ENCODE peak calls at places on chromosomes 13 and 19, in four cellular contexts. G is psoas muscle; A is naive thymus-derived CD4-positive, alpha-beta T cell; S is aorta. Y is an unnamed sample.

GRCh38 chr13:95603887-95604533 is 40.5 kb downstream of the DZIP1 start:
- DNase-seq in S (no peak), A (no peak), G (no peak), Y (peak; percentile 21)

GRCh38 chr13:81987677-81988357 is 1646.9 kb upstream of the SPRY2 start:
- DNase-seq in S (no peak), A (no peak), G (no peak), Y (no peak)

GRCh38 chr13:101579291-101579802 is 126.9 kb downstream of the ITGBL1 start:
- DNase-seq in A (no peak), S (no peak), G (no peak), Y (no peak)

GRCh38 chr13:23469901-23470525 is 36.5 kb upstream of the SACS start:
- DNase-seq in A (no peak), G (no peak), S (no peak), Y (no peak)

GRCh38 chr13:45396548-45397095 is 21.6 kb downstream of the SLC25A30 start:
- DNase-seq in S (no peak), A (peak; percentile 28), G (no peak), Y (no peak)

GRCh38 chr13:68506888-68507551 is 1276.9 kb upstream of the PCDH9 start:
- DNase-seq in A (no peak), S (no peak), G (no peak), Y (no peak)

GRCh38 chr19:35903550-35904179 is 1.3 kb downstream of the HCST start:
- DNase-seq in S (peak; percentile 93), G (peak; percentile 69), A (peak; percentile 89), Y (peak; percentile 73)

GRCh38 chr19:3401004-3401768 is 34.8 kb downstream of the NFIC start:
- DNase-seq in G (no peak), S (no peak), A (no peak), Y (no peak)

GRCh38 chr13:53090507-53090906 is 61.9 kb downstream of the OLFM4 start:
- DNase-seq in A (no peak), S (no peak), G (no peak), Y (no peak)

GRCh38 chr13:102401305-102401704 is 543 bp downstream of the FGF14 start:
- DNase-seq in G (no peak), S (no peak), A (no peak), Y (no peak)

GRCh38 chr19:18520848-18521691 is 800 bp downstream of the ELL start:
- DNase-seq in G (peak; percentile 53), S (peak; percentile 68), A (no peak), Y (no peak)

GRCh38 chr13:36709136-36709895 is 35.5 kb downstream of the SERTM1 start:
- DNase-seq in G (no peak), A (no peak), S (no peak), Y (no peak)

GRCh38 chr19:3224346-3225325 is at the start of gene CELF5:
- DNase-seq in A (peak; percentile 72), S (no peak), G (peak; percentile 54), Y (peak; percentile 51)

GRCh38 chr19:54518844-54519243 is 16.2 kb downstream of the LAIR2 start:
- DNase-seq in S (no peak), G (no peak), A (no peak), Y (no peak)

GRCh38 chr13:81078048-81078447 is 737.1 kb upstream of the SPRY2 start:
- DNase-seq in G (no peak), A (no peak), S (no peak), Y (no peak)

GRCh38 chr19:15992014-15992413 is 43.2 kb downstream of the OR10H4 start:
- DNase-seq in G (no peak), S (no peak), A (no peak), Y (no peak)

GRCh38 chr19:897442-898039 is 4.3 kb downstream of the RNU6-9 start:
- DNase-seq in G (peak; percentile 11), A (no peak), S (no peak), Y (no peak)

GRCh38 chr19:30078381-30078910 is 136.4 kb downstream of the URI1 start:
- DNase-seq in G (no peak), S (no peak), A (no peak), Y (no peak)

GRCh38 chr13:102400619-102401125 is 1.2 kb downstream of the FGF14 start:
- DNase-seq in A (no peak), S (peak; percentile 51), G (peak; percentile 29), Y (peak; percentile 21)

GRCh38 chr13:46340631-46341111 is 46.4 kb downstream of the RUBCNL start:
- DNase-seq in G (no peak), A (no peak), S (no peak), Y (no peak)

GRCh38 chr13:86445584-86446140 is 646.4 kb upstream of the SLITRK6 start:
- DNase-seq in A (no peak), G (no peak), S (no peak), Y (no peak)

GRCh38 chr19:51131780-51132680 is 7.3 kb downstream of the SIGLEC9 start:
- DNase-seq in A (peak; percentile 52), S (peak; percentile 82), G (no peak), Y (no peak)

GRCh38 chr13:95275322-95276118 is 25.7 kb downstream of the ABCC4 start:
- DNase-seq in A (no peak), S (no peak), G (no peak), Y (no peak)

GRCh38 chr13:96935971-96936370 is 58.3 kb downstream of the OXGR1 start:
- DNase-seq in S (no peak), A (no peak), G (no peak), Y (no peak)

GRCh38 chr13:102597029-102598015 is 536 bp downstream of the TPP2 start:
- DNase-seq in A (peak; percentile 36), G (peak; percentile 40), S (peak; percentile 63), Y (no peak)

GRCh38 chr13:101053694-101054093 is 362.6 kb downstream of the NALCN start:
- DNase-seq in S (no peak), G (no peak), A (no peak), Y (no peak)

GRCh38 chr13:50476579-50476978 is 366.9 kb downstream of the DLEU7 start:
- DNase-seq in A (no peak), G (no peak), S (no peak), Y (no peak)

GRCh38 chr19:21586341-21587116 is 81.1 kb downstream of the ZNF429 start:
- DNase-seq in A (peak; percentile 43), G (peak; percentile 18), S (no peak), Y (no peak)

GRCh38 chr19:35449347-35450043 is 1.4 kb downstream of the FFAR2 start:
- DNase-seq in G (peak; percentile 11), A (no peak), S (no peak), Y (no peak)

GRCh38 chr19:36051236-36051635 is 2.8 kb downstream of the THAP8 start:
- DNase-seq in A (no peak), S (no peak), G (no peak), Y (no peak)

GRCh38 chr13:31631071-31631470 is 108.3 kb upstream of the RXFP2 start:
- DNase-seq in G (no peak), S (no peak), A (no peak), Y (no peak)

GRCh38 chr13:30135351-30135750 is 172.0 kb downstream of the KATNAL1 start:
- DNase-seq in A (no peak), G (no peak), S (no peak), Y (no peak)

GRCh38 chr13:99657848-99658265 is 156.6 kb downstream of the TM9SF2 start:
- DNase-seq in S (peak; percentile 53), A (peak; percentile 41), G (peak; percentile 17), Y (peak; percentile 40)

GRCh38 chr13:99655351-99656091 is 154.2 kb downstream of the TM9SF2 start:
- DNase-seq in A (no peak), G (no peak), S (no peak), Y (no peak)

GRCh38 chr13:99654076-99654475 is 152.8 kb downstream of the TM9SF2 start:
- DNase-seq in S (no peak), G (no peak), A (no peak), Y (no peak)

GRCh38 chr13:99656843-99657506 is 155.7 kb downstream of the TM9SF2 start:
- DNase-seq in G (no peak), S (no peak), A (peak; percentile 59), Y (peak; percentile 61)

GRCh38 chr13:99656092-99656745 is 154.9 kb downstream of the TM9SF2 start:
- DNase-seq in G (peak; percentile 64), A (peak; percentile 84), S (peak; percentile 77), Y (peak; percentile 84)
- H3K27ac ChIP-seq in G (no peak overlapping the region), A (peak overlapping the region; percentile 82), S (no peak overlapping the region), Y (no peak overlapping the region)

GRCh38 chr13:33280550-33280905 is 5.0 kb downstream of the STARD13 start:
- DNase-seq in G (no peak), A (no peak), S (no peak), Y (no peak)
- H3K4me3 ChIP-seq in G (peak overlapping the region; percentile 20), A (no peak overlapping the region), S (no peak overlapping the region), Y (no peak overlapping the region)

GRCh38 chr13:73090812-73091187 is 32.0 kb downstream of the KLF5 start:
- DNase-seq in G (no peak), S (no peak), A (no peak), Y (no peak)

GRCh38 chr13:73089216-73089615 is 30.4 kb downstream of the KLF5 start:
- DNase-seq in S (no peak), G (no peak), A (no peak), Y (no peak)

GRCh38 chr13:73088332-73088935 is 29.6 kb downstream of the KLF5 start:
- DNase-seq in S (no peak), A (no peak), G (no peak), Y (no peak)

GRCh38 chr13:73092831-73093230 is 34.0 kb downstream of the KLF5 start:
- DNase-seq in G (no peak), S (no peak), A (no peak), Y (no peak)

GRCh38 chr13:73090116-73090811 is 31.5 kb downstream of the KLF5 start:
- DNase-seq in A (no peak), G (no peak), S (no peak), Y (no peak)
- H3K27ac ChIP-seq in A (no peak overlapping the region), G (no peak overlapping the region), S (no peak overlapping the region), Y (no peak overlapping the region)

GRCh38 chr13:24660023-24660806 is 20.0 kb upstream of the ATP12A start:
- DNase-seq in S (no peak), A (no peak), G (no peak), Y (no peak)
- H3K4me3 ChIP-seq in S (no peak overlapping the region), A (no peak overlapping the region), G (no peak overlapping the region), Y (no peak overlapping the region)

DNA sequence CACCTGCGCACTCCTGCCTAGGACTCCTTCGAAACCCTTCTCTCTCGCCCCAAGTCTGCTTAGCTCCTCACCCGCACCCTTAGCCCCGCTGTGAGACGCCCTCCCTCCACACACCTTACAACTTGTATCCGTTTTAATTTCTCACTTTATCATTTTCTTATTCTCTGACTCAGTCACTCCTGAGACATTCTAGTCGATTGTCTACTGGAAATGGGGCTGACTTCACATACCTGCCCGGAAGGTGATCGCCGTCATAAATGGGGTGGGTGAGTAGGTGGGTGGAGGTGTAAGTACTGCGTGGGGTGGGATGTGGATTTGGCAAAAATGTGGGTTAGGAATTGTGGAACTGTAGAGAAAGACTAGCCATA is 714 bp downstream of the NDFIP2 start:
- DNase-seq in A (peak; percentile 22), S (no peak), G (no peak), Y (no peak)
- H3K27ac ChIP-seq in A (peak overlapping the region; percentile 28), S (no peak overlapping the region), G (peak overlapping the region; percentile 89), Y (no peak overlapping the region)

GRCh38 chr19:22783651-22784050 is 300 bp downstream of the ZNF99 start:
- DNase-seq in S (no peak), A (no peak), G (no peak), Y (no peak)
- H3K4me3 ChIP-seq in S (no peak overlapping the region), A (no peak overlapping the region), G (peak overlapping the region; percentile 42), Y (peak overlapping the region; percentile 53)

GRCh38 chr13:77318741-77319140 is 8.2 kb downstream of the MYCBP2 start:
- DNase-seq in S (no peak), A (no peak), G (no peak), Y (no peak)
- H3K27ac ChIP-seq in S (no peak overlapping the region), A (no peak overlapping the region), G (no peak overlapping the region), Y (no peak overlapping the region)

GRCh38 chr19:41624515-41624914 is 2.4 kb downstream of the CEACAM4 start:
- DNase-seq in S (no peak), G (no peak), A (no peak), Y (no peak)
- H3K4me3 ChIP-seq in S (no peak overlapping the region), G (no peak overlapping the region), A (no peak overlapping the region), Y (no peak overlapping the region)